ENCODE peak calls at places on chromosomes 16 and 17, in eight cellular contexts. U, N, I, S, T, W, Z and C are unnamed samples.

GRCh38 chr17:9237661-9238301 is 216.5 kb downstream of the NTN1 start:
- DNase-seq in I (no peak), S (no peak), Z (no peak), T (no peak), U (no peak), W (no peak), N (no peak), C (no peak)

GRCh38 chr17:45021607-45022287 is 29.7 kb downstream of the DCAKD start:
- DNase-seq in Z (peak), N (peak), S (no peak), W (peak), T (peak), I (peak), U (peak), C (peak)

GRCh38 chr16:85632709-85633437 is 19.8 kb downstream of the GSE1 start:
- DNase-seq in S (no peak), U (no peak), N (no peak), I (no peak), W (no peak), Z (no peak), T (no peak), C (no peak)

GRCh38 chr17:59190806-59191205 is 19.0 kb upstream of the SMG8 start:
- DNase-seq in S (no peak), I (no peak), W (no peak), U (no peak), Z (no peak), N (no peak), T (no peak), C (no peak)

GRCh38 chr16:75273054-75273925 is 21.9 kb upstream of the BCAR1 start:
- DNase-seq in W (no peak), S (peak), Z (no peak), N (no peak), I (no peak), U (no peak), T (no peak), C (no peak)

GRCh38 chr17:42670199-42670924 is 6.4 kb downstream of the PLEKHH3 start:
- DNase-seq in Z (no peak), I (peak), U (peak), N (peak), T (peak), S (no peak), W (no peak), C (no peak)

GRCh38 chr17:5381542-5381941 is 37.9 kb downstream of the NUP88 start:
- DNase-seq in I (no peak), T (no peak), S (no peak), U (no peak), W (no peak), Z (no peak), N (no peak), C (no peak)

GRCh38 chr17:34163681-34164080 is 91.4 kb upstream of the CCL2 start:
- DNase-seq in N (no peak), I (no peak), S (no peak), T (peak), U (no peak), W (no peak), Z (no peak), C (peak)

GRCh38 chr17:71753070-71753469 is 367.8 kb upstream of the SOX9 start:
- DNase-seq in Z (no peak), I (no peak), N (no peak), U (no peak), W (no peak), S (no peak), T (no peak), C (no peak)

GRCh38 chr16:19753815-19754643 is 36.0 kb downstream of the IQCK start:
- DNase-seq in U (no peak), T (no peak), I (no peak), W (no peak), N (no peak), S (no peak), Z (no peak), C (no peak)

GRCh38 chr16:89983550-89983949 is 35.0 kb downstream of the DEF8 start:
- DNase-seq in W (no peak), T (no peak), I (peak), Z (no peak), U (no peak), S (no peak), N (no peak), C (no peak)

GRCh38 chr16:88722784-88723506 is 16.6 kb downstream of the CTU2 start:
- DNase-seq in W (no peak), I (no peak), N (no peak), S (no peak), Z (no peak), U (no peak), T (peak), C (no peak)

GRCh38 chr17:81703747-81704654 is 834 bp downstream of the MRPL12 start:
- DNase-seq in N (no peak), S (no peak), W (peak), T (no peak), Z (no peak), U (no peak), I (peak), C (peak)